ENCODE peak calls at places on chromosomes 5 and 9, in nine cellular contexts. D, X, I, E, Q, N, U, Y and T are unnamed samples.

GRCh38 chr9:128122809-128123175 is 4.7 kb downstream of the PTGES2 start:
- DNase-seq in N (no peak), Q (no peak), I (no peak), X (no peak), Y (no peak), D (no peak), E (no peak), U (no peak), T (no peak)

GRCh38 chr5:173642895-173643481 is 26.5 kb upstream of the BOD1 start:
- DNase-seq in D (no peak), N (no peak), I (no peak), U (no peak), E (no peak), Y (no peak), X (no peak), Q (no peak), T (no peak)

GRCh38 chr5:94422819-94423218 is 195.6 kb downstream of the KIAA0825 start:
- DNase-seq in Q (no peak), I (peak), U (no peak), X (no peak), N (no peak), D (peak), E (peak), Y (no peak), T (peak)

GRCh38 chr5:141877478-141878185 is 578 bp downstream of the PCDH1 start:
- DNase-seq in Y (no peak), N (no peak), U (no peak), E (no peak), X (no peak), Q (no peak), I (no peak), D (peak), T (no peak)

GRCh38 chr9:21995652-21996275 is 1.2 kb downstream of the CDKN2B-AS1 start:
- DNase-seq in U (no peak), X (peak), E (no peak), Q (peak), I (peak), N (no peak), Y (no peak), D (peak), T (peak)

GRCh38 chr9:121812159-121812735 is 160.8 kb downstream of the DAB2IP start:
- DNase-seq in U (no peak), I (no peak), D (no peak), N (no peak), Q (no peak), X (no peak), E (no peak), Y (no peak), T (no peak)

GRCh38 chr9:82325907-82326306 is 337.3 kb downstream of the SPATA31D1 start:
- DNase-seq in Y (no peak), N (no peak), I (no peak), X (no peak), E (no peak), D (no peak), Q (no peak), U (no peak), T (no peak)

GRCh38 chr5:9889511-9889910 is 259.4 kb upstream of the TAS2R1 start:
- DNase-seq in N (no peak), E (no peak), Q (no peak), X (no peak), I (no peak), U (no peak), D (no peak), Y (no peak), T (no peak)

GRCh38 chr9:133733074-133733408 is 5.1 kb downstream of the SARDH start:
- DNase-seq in U (no peak), Q (no peak), I (no peak), N (no peak), E (no peak), Y (no peak), X (no peak), D (no peak), T (no peak)

GRCh38 chr9:93003552-93004407 is 54.7 kb upstream of the SUSD3 start:
- DNase-seq in U (peak), Q (peak), I (peak), E (peak), X (peak), N (peak), Y (no peak), D (peak), T (no peak)

GRCh38 chr5:104751969-104752368 is 1189.4 kb upstream of the NUDT12 start:
- DNase-seq in N (no peak), Y (no peak), I (no peak), X (no peak), E (no peak), U (no peak), D (no peak), Q (no peak), T (no peak)

GRCh38 chr5:136642976-136643375 is 277.6 kb upstream of the TRPC7 start:
- DNase-seq in I (no peak), U (peak), Y (no peak), N (no peak), E (no peak), Q (no peak), D (no peak), X (no peak), T (no peak)

GRCh38 chr9:113596616-113597320 is 133.2 kb downstream of the RGS3 start:
- DNase-seq in U (no peak), E (no peak), X (no peak), N (no peak), Q (no peak), Y (no peak), D (no peak), I (no peak), T (no peak)

GRCh38 chr5:134240421-134240962 is 14.6 kb upstream of the PPP2CA start:
- DNase-seq in N (no peak), X (no peak), Q (no peak), E (no peak), I (no peak), U (peak), Y (no peak), D (peak), T (no peak)

GRCh38 chr9:106065579-106066214 is 371.4 kb downstream of the TMEM38B start:
- DNase-seq in E (no peak), X (no peak), D (no peak), Y (no peak), N (no peak), I (no peak), Q (no peak), U (no peak), T (no peak)

GRCh38 chr5:65801332-65801731 is 79.3 kb downstream of the NLN start:
- DNase-seq in X (no peak), N (no peak), Q (no peak), E (no peak), D (no peak), I (peak), U (no peak), Y (no peak), T (no peak)

GRCh38 chr9:136085815-136086212 is 9.3 kb downstream of the NACC2 start:
- DNase-seq in D (no peak), U (peak), X (peak), Q (no peak), E (no peak), I (no peak), N (peak), Y (peak), T (no peak)

GRCh38 chr9:108743901-108744371 is 111.8 kb downstream of the ACTL7B start:
- DNase-seq in N (no peak), U (no peak), Y (no peak), X (peak), Q (no peak), E (no peak), D (peak), I (peak), T (no peak)

GRCh38 chr5:34998058-34998789 is 49.5 kb downstream of the AGXT2 start:
- DNase-seq in D (no peak), X (no peak), I (no peak), U (peak), Q (no peak), N (no peak), Y (no peak), E (no peak), T (no peak)

GRCh38 chr9:129678844-129679243 is 13.4 kb downstream of the PRRX2 start:
- DNase-seq in D (no peak), N (no peak), E (no peak), I (no peak), Y (no peak), X (no peak), U (no peak), Q (no peak), T (no peak)

GRCh38 chr5:90899014-90899604 is 340.5 kb downstream of the ADGRV1 start:
- DNase-seq in N (no peak), Y (no peak), X (no peak), E (no peak), Q (no peak), I (no peak), U (no peak), D (no peak), T (no peak)

GRCh38 chr5:5063533-5063953 is 76.6 kb upstream of the ADAMTS16 start:
- DNase-seq in N (no peak), Q (no peak), X (no peak), I (peak), U (no peak), Y (no peak), E (no peak), D (no peak), T (no peak)

GRCh38 chr9:99134893-99135341 is 30.0 kb downstream of the TGFBR1 start:
- DNase-seq in Q (no peak), N (no peak), I (peak), X (no peak), E (no peak), Y (no peak), U (peak), D (no peak), T (peak)

GRCh38 chr9:34603610-34604231 is 8.2 kb downstream of the RPP25L start:
- DNase-seq in Y (no peak), N (peak), X (peak), D (peak), E (peak), U (peak), Q (peak), I (peak), T (peak)

GRCh38 chr9:92426501-92426900 is 2.2 kb upstream of the OMD start:
- DNase-seq in U (no peak), X (no peak), Q (no peak), D (no peak), N (no peak), Y (no peak), I (no peak), E (no peak), T (no peak)

GRCh38 chr5:178108966-178109365 is 4.4 kb upstream of the N4BP3 start:
- DNase-seq in E (no peak), Q (no peak), X (no peak), Y (no peak), D (no peak), U (no peak), I (no peak), N (no peak), T (peak)

GRCh38 chr5:21919417-21920022 is 933.6 kb downstream of the CDH12 start:
- DNase-seq in I (peak), E (peak), U (peak), D (peak), N (no peak), Q (no peak), Y (no peak), X (no peak), T (peak)

GRCh38 chr5:67015577-67016290 is 180.9 kb downstream of the CD180 start:
- DNase-seq in D (no peak), N (no peak), X (no peak), U (no peak), I (peak), Y (no peak), E (no peak), Q (no peak), T (peak)

GRCh38 chr5:126508962-126509279 is 85.7 kb downstream of the GRAMD2B start:
- DNase-seq in N (no peak), I (no peak), E (peak), D (no peak), Q (no peak), X (no peak), U (no peak), Y (no peak), T (peak)